ENCODE peak calls at places on chromosomes 11 and 22, in five cellular contexts. A, O, K, X and G are unnamed samples.

GRCh38 chr11:45319077-45319476 is 32.9 kb upstream of the SYT13 start:
- ATAC-seq in A (no peak), X (no peak), K (no peak), O (no peak), G (no peak)

GRCh38 chr11:95302211-95302610 is 71.2 kb upstream of the SESN3 start:
- ATAC-seq in O (no peak), K (no peak), A (no peak), X (no peak), G (no peak)

GRCh38 chr22:12697441-12697840 is 2830.6 kb upstream of the OR11H1 start:
- ATAC-seq in K (no peak), A (no peak), X (no peak), O (no peak), G (no peak)

GRCh38 chr11:27402450-27402849 is 39.4 kb upstream of the CCDC34 start:
- ATAC-seq in X (no peak), K (no peak), A (no peak), O (no peak), G (no peak)

GRCh38 chr11:65055538-65055937 is 2.8 kb downstream of the NAALADL1 start:
- ATAC-seq in O (no peak), K (no peak), A (no peak), X (peak; percentile 21), G (no peak)

GRCh38 chr11:120858740-120859139 is 165.2 kb upstream of the TBCEL start:
- ATAC-seq in X (no peak), K (no peak), A (no peak), O (no peak), G (no peak)

GRCh38 chr22:46352691-46353386 is 17.3 kb downstream of the TRMU start:
- ATAC-seq in X (peak; percentile 89), A (no peak), K (peak; percentile 82), O (no peak), G (peak; percentile 9)

GRCh38 chr11:47961383-47961782 is 19.0 kb upstream of the PTPRJ start:
- ATAC-seq in O (no peak), A (no peak), X (no peak), K (peak; percentile 75), G (peak; percentile 88)

GRCh38 chr11:990101-990500 is 46.4 kb downstream of the MUC6 start:
- ATAC-seq in K (no peak), A (no peak), X (no peak), O (no peak), G (no peak)

GRCh38 chr22:28822930-28823481 is 22.6 kb upstream of the XBP1 start:
- ATAC-seq in O (peak; percentile 77), X (peak; percentile 86), A (peak; percentile 59), K (peak; percentile 34), G (no peak)

GRCh38 chr22:23509571-23510302 is 70.4 kb downstream of the IGLL1 start:
- ATAC-seq in A (no peak), K (no peak), O (no peak), X (no peak), G (no peak)

GRCh38 chr11:128235958-128236357 is 351.4 kb downstream of the ETS1 start:
- ATAC-seq in X (no peak), O (no peak), A (no peak), K (no peak), G (peak; percentile 87)

GRCh38 chr11:7089328-7090251 is 792 bp downstream of the RBMXL2 start:
- ATAC-seq in K (peak; percentile 15), O (no peak), A (no peak), X (no peak), G (no peak)

GRCh38 chr11:12478743-12479142 is 101.4 kb downstream of the PARVA start:
- ATAC-seq in O (no peak), X (no peak), K (no peak), A (no peak), G (no peak)

GRCh38 chr11:58829736-58830135 is 14.8 kb downstream of the GLYATL2 start:
- ATAC-seq in A (no peak), O (no peak), X (peak; percentile 48), K (no peak), G (peak; percentile 82)

GRCh38 chr11:127733552-127733951 is 733.0 kb upstream of the KIRREL3 start:
- ATAC-seq in X (no peak), A (no peak), K (peak; percentile 49), O (no peak), G (no peak)

GRCh38 chr11:38323961-38324761 is 1726.1 kb upstream of the RAG2 start:
- ATAC-seq in A (no peak), X (no peak), K (no peak), O (no peak), G (no peak)

GRCh38 chr22:33785283-33785991 is 134.8 kb downstream of the LARGE1 start:
- ATAC-seq in A (no peak), X (no peak), K (peak; percentile 36), O (no peak), G (no peak)

GRCh38 chr11:6353367-6353987 is 33.2 kb upstream of the CAVIN3 start:
- ATAC-seq in O (peak; percentile 70), K (peak; percentile 91), X (peak; percentile 80), A (peak; percentile 74), G (peak; percentile 82)

GRCh38 chr11:35598254-35599125 is 19.8 kb upstream of the FJX1 start:
- ATAC-seq in A (no peak), K (peak; percentile 38), X (peak; percentile 90), O (no peak), G (no peak)

GRCh38 chr22:41928416-41929157 is 2.0 kb upstream of the TNFRSF13C start:
- ATAC-seq in K (no peak), X (no peak), A (no peak), O (no peak), G (no peak)

GRCh38 chr11:44955019-44955738 is 4.5 kb upstream of the TP53I11 start:
- ATAC-seq in K (peak; percentile 62), O (no peak), A (no peak), X (peak; percentile 28), G (peak; percentile 48)

GRCh38 chr11:133911169-133911568 is 45.6 kb downstream of the IGSF9B start:
- ATAC-seq in X (peak; percentile 79), K (no peak), A (no peak), O (no peak), G (no peak)

GRCh38 chr11:115599125-115599524 is 94.9 kb upstream of the CADM1 start:
- ATAC-seq in X (no peak), K (no peak), O (no peak), A (no peak), G (no peak)

GRCh38 chr11:35272391-35272821 is 133.4 kb downstream of the CD44 start:
- ATAC-seq in K (peak; percentile 70), A (peak; percentile 51), O (peak; percentile 93), X (peak; percentile 88), G (no peak)

GRCh38 chr11:18615628-18616392 is 16.2 kb downstream of the MISFA start:
- ATAC-seq in A (peak; percentile 75), K (peak; percentile 47), O (no peak), X (peak; percentile 97), G (no peak)

GRCh38 chr11:27427183-27427980 is 45.2 kb downstream of the LGR4 start:
- ATAC-seq in K (no peak), X (no peak), O (no peak), A (no peak), G (no peak)

GRCh38 chr11:69416123-69416475 is 65.4 kb upstream of the LINC01488 start:
- ATAC-seq in K (peak; percentile 7), O (no peak), A (no peak), X (peak; percentile 33), G (no peak)

GRCh38 chr11:96279018-96279417 is 64.0 kb downstream of the MAML2 start:
- ATAC-seq in X (peak; percentile 66), A (peak; percentile 22), O (no peak), K (no peak), G (no peak)

GRCh38 chr11:68528630-68529029 is 68.1 kb downstream of the PPP6R3 start:
- ATAC-seq in O (peak; percentile 90), A (peak; percentile 75), X (peak; percentile 81), K (peak; percentile 75), G (no peak)

GRCh38 chr11:95972055-95972454 is 48.1 kb upstream of the MTMR2 start:
- ATAC-seq in O (no peak), A (no peak), K (no peak), X (no peak), G (peak; percentile 31)

GRCh38 chr22:39907035-39907434 is 6.2 kb downstream of the GRAP2 start:
- ATAC-seq in A (no peak), X (no peak), K (no peak), O (no peak), G (no peak)

GRCh38 chr11:110737591-110737990 is 25.4 kb upstream of the ARHGAP20 start:
- ATAC-seq in O (no peak), K (peak; percentile 79), X (no peak), A (no peak), G (no peak)

GRCh38 chr11:17376493-17376892 is 12.0 kb downstream of the KCNJ11 start:
- ATAC-seq in K (no peak), X (no peak), A (no peak), O (no peak), G (no peak)

GRCh38 chr11:44916797-44917196 is 33.9 kb downstream of the TP53I11 start:
- ATAC-seq in K (no peak), O (no peak), A (no peak), X (peak; percentile 46), G (no peak)

GRCh38 chr11:65448418-65449196 is 26.0 kb downstream of the NEAT1 start:
- ATAC-seq in O (peak; percentile 23), A (no peak), X (peak; percentile 18), K (peak; percentile 36), G (peak; percentile 5)

GRCh38 chr11:13335319-13335718 is 57.7 kb downstream of the BMAL1 start:
- ATAC-seq in A (peak; percentile 47), O (peak; percentile 60), K (peak; percentile 72), X (peak; percentile 67), G (peak; percentile 50)